ENCODE peak calls at places on chromosome 7, in four cellular contexts. One of them, this sample, is unnamed. For H3K4me1, the result is how much of the 10 kb centered on the place peaks cover.

GRCh38 chr7:95777266-95777665 is 4.9 kb downstream of the DYNC1I1 start:
- DNase-seq in keratinocyte: no peak
- DNase-seq in thoracic aorta: no peak
- DNase-seq in Peyer's patch: no peak
- DNase-seq in this sample: no peak

GRCh38 chr7:127438836-127439235 is 46.3 kb upstream of the ZNF800 start:
- DNase-seq in thoracic aorta: no peak
- DNase-seq in keratinocyte: no peak
- DNase-seq in Peyer's patch: no peak
- DNase-seq in this sample: no peak

GRCh38 chr7:66183700-66184099 is 21.4 kb upstream of the TPST1 start:
- DNase-seq in Peyer's patch: no peak
- DNase-seq in thoracic aorta: no peak
- DNase-seq in keratinocyte: no peak
- DNase-seq in this sample: no peak

GRCh38 chr7:24881622-24882021 is 98.4 kb downstream of the OSBPL3 start:
- DNase-seq in thoracic aorta: no peak
- DNase-seq in Peyer's patch: no peak
- DNase-seq in keratinocyte: no peak
- DNase-seq in this sample: no peak

GRCh38 chr7:77537595-77538185 is 595 bp downstream of the PTPN12 start:
- DNase-seq in keratinocyte: no peak
- DNase-seq in thoracic aorta: no peak
- DNase-seq in Peyer's patch: peak
- DNase-seq in this sample: peak

GRCh38 chr7:130994378-130995115 is 260.5 kb upstream of the KLF14 start:
- DNase-seq in Peyer's patch: no peak
- DNase-seq in keratinocyte: no peak
- DNase-seq in thoracic aorta: no peak
- DNase-seq in this sample: no peak

GRCh38 chr7:92423646-92424045 is 23.6 kb upstream of the GATAD1 start:
- DNase-seq in Peyer's patch: no peak
- DNase-seq in thoracic aorta: no peak
- DNase-seq in keratinocyte: no peak
- DNase-seq in this sample: no peak

GRCh38 chr7:72538147-72538546 is 126.0 kb upstream of the CALN1 start:
- DNase-seq in Peyer's patch: no peak
- DNase-seq in keratinocyte: no peak
- DNase-seq in thoracic aorta: no peak
- DNase-seq in this sample: no peak

GRCh38 chr7:134899729-134900128 is 86.6 kb upstream of the AGBL3 start:
- DNase-seq in Peyer's patch: no peak
- DNase-seq in keratinocyte: no peak
- DNase-seq in thoracic aorta: no peak
- DNase-seq in this sample: no peak

GRCh38 chr7:20529260-20529659 is 86.2 kb upstream of the ABCB5 start:
- DNase-seq in Peyer's patch: no peak
- DNase-seq in thoracic aorta: no peak
- DNase-seq in keratinocyte: no peak
- DNase-seq in this sample: no peak

GRCh38 chr7:99665989-99666388 is 13.8 kb downstream of the CYP3A5 start:
- DNase-seq in keratinocyte: no peak
- DNase-seq in thoracic aorta: no peak
- DNase-seq in Peyer's patch: no peak
- DNase-seq in this sample: no peak

GRCh38 chr7:106614751-106615150 is 46.2 kb downstream of the CCDC71L start:
- DNase-seq in Peyer's patch: no peak
- DNase-seq in keratinocyte: no peak
- DNase-seq in thoracic aorta: no peak
- DNase-seq in this sample: no peak

GRCh38 chr7:158729646-158730382 is 25.2 kb upstream of the NCAPG2 start:
- DNase-seq in Peyer's patch: no peak
- DNase-seq in keratinocyte: no peak
- DNase-seq in thoracic aorta: no peak
- DNase-seq in this sample: no peak

GRCh38 chr7:7687800-7688199 is 30.6 kb downstream of the RPA3 start:
- DNase-seq in thoracic aorta: no peak
- DNase-seq in keratinocyte: no peak
- DNase-seq in Peyer's patch: no peak
- DNase-seq in this sample: no peak

GRCh38 chr7:117531845-117532244 is 52.0 kb downstream of the CFTR start:
- DNase-seq in Peyer's patch: no peak
- DNase-seq in keratinocyte: no peak
- DNase-seq in thoracic aorta: no peak
- DNase-seq in this sample: no peak

GRCh38 chr7:81802251-81802650 is 32.4 kb upstream of the HGF start:
- DNase-seq in keratinocyte: no peak
- DNase-seq in Peyer's patch: no peak
- DNase-seq in thoracic aorta: no peak
- DNase-seq in this sample: no peak

GRCh38 chr7:17234398-17235021 is 63.9 kb upstream of the AHR start:
- DNase-seq in keratinocyte: no peak
- DNase-seq in thoracic aorta: no peak
- DNase-seq in Peyer's patch: peak
- DNase-seq in this sample: no peak

GRCh38 chr7:47444376-47445098 is 137.4 kb downstream of the TNS3 start:
- DNase-seq in keratinocyte: no peak
- DNase-seq in thoracic aorta: no peak
- DNase-seq in Peyer's patch: peak
- DNase-seq in this sample: no peak

GRCh38 chr7:112266595-112267270 is 60.2 kb downstream of the ZNF277 start:
- DNase-seq in Peyer's patch: no peak
- DNase-seq in keratinocyte: no peak
- DNase-seq in thoracic aorta: no peak
- DNase-seq in this sample: no peak

GRCh38 chr7:133602291-133602690 is 349.4 kb downstream of the EXOC4 start:
- DNase-seq in thoracic aorta: no peak
- DNase-seq in keratinocyte: no peak
- DNase-seq in Peyer's patch: no peak
- DNase-seq in this sample: no peak

GRCh38 chr7:103068429-103069403 is 5.9 kb downstream of the FBXL13 start:
- DNase-seq in Peyer's patch: no peak
- DNase-seq in keratinocyte: no peak
- DNase-seq in thoracic aorta: no peak
- DNase-seq in this sample: no peak

GRCh38 chr7:148537435-148537834 is 53.1 kb upstream of the C7orf33 start:
- DNase-seq in keratinocyte: no peak
- DNase-seq in thoracic aorta: no peak
- DNase-seq in Peyer's patch: no peak
- DNase-seq in this sample: no peak

GRCh38 chr7:148540041-148540738 is 50.4 kb upstream of the C7orf33 start:
- DNase-seq in Peyer's patch: peak
- DNase-seq in thoracic aorta: peak
- DNase-seq in keratinocyte: no peak
- DNase-seq in this sample: no peak

DNA sequence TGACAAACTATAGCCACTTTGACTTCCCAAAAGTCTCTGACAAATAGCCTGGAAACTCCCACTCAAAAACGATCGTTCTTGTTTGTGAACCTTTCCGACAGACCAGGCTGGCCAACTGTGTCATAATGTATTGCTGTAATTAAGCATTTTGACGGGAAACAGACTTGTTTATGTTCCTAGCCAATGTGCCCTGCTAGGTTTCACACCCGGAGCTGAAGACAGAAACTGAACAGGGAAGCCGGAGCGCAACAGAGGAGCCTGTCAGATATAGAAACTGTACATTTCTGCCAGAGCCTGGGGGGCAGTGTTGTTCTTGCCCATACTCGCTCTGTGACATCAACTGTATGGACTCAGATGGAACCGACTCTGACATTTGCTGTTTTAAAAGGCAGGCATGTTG is 55.3 kb upstream of the C7orf33 start:
- DNase-seq in Peyer's patch: no peak
- DNase-seq in keratinocyte: peak
- DNase-seq in thoracic aorta: no peak
- DNase-seq in this sample: peak
- TF ChIP-seq CTCF in Peyer's patch: no peak
- TF ChIP-seq CTCF in keratinocyte: peak
- TF ChIP-seq CTCF in thoracic aorta: no peak
- TF ChIP-seq CTCF in this sample: no peak

GRCh38 chr7:157138424-157139141 is at the start of gene UBE3C:
- DNase-seq in keratinocyte: peak
- DNase-seq in Peyer's patch: peak
- DNase-seq in thoracic aorta: peak
- DNase-seq in this sample: peak

GRCh38 chr7:157141525-157142060 is 2.9 kb downstream of the UBE3C start:
- DNase-seq in keratinocyte: no peak
- DNase-seq in thoracic aorta: no peak
- DNase-seq in Peyer's patch: no peak
- DNase-seq in this sample: no peak

GRCh38 chr7:157138101-157138423 is 664 bp upstream of the UBE3C start:
- DNase-seq in thoracic aorta: no peak
- DNase-seq in keratinocyte: no peak
- DNase-seq in Peyer's patch: no peak
- DNase-seq in this sample: no peak

GRCh38 chr7:157140118-157140905 is 1.6 kb downstream of the UBE3C start:
- DNase-seq in Peyer's patch: no peak
- DNase-seq in thoracic aorta: no peak
- DNase-seq in keratinocyte: no peak
- DNase-seq in this sample: no peak

DNA sequence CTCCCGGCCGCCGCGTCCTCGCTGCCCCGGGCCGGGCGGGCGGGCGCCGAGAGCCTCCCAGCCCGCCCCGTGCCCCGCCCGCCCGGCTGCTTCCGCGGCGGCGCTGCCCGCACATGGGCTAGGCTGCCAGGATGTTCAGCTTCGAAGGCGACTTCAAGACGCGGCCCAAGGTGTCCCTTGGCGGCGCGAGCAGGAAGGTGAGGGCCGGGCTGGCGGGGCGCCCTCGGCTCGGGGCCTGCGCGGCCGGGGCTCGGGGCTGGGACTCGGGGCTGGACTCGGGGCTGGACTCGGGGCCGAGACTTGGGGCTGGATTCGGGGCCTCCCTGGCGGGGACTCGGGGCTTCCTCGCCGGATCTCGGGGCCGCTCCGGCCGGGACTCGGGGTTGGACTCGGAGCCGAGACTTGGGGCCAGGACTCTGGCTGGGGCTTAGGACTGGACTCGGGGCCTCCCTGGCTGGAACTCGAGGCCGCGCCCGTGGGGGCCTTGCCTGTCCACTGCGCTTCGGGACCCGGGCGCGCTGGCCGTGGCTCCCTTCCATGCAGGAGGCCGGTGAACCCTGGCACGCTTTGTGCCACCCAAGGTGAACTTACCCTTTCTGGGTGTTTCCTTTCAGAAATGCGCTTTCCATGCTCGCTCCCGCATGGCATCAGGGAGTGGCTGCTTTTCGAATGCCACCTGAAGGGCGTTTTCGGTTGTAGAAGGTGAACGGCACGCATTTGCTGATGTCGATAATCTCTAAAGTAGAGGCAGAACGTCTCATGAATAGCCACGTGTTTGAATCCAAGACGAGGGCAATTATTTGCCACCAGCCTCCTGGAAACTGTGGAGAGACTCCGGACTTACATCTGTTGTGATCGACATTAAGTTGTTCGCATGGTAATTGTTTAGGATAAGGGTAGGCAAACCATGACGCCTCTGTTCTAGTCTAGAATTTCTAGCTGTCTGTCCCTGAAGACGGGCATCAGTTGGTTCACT is 704 bp downstream of the UBE3C start:
- DNase-seq in keratinocyte: no peak
- DNase-seq in thoracic aorta: no peak
- DNase-seq in Peyer's patch: peak
- DNase-seq in this sample: peak
- H3K4me3 ChIP-seq in keratinocyte: peak
- H3K4me3 ChIP-seq in thoracic aorta: peak
- H3K4me3 ChIP-seq in Peyer's patch: peak
- H3K4me3 ChIP-seq in this sample: peak

GRCh38 chr7:139725077-139725476 is 52.7 kb downstream of the HIPK2 start:
- DNase-seq in Peyer's patch: peak
- DNase-seq in thoracic aorta: no peak
- DNase-seq in keratinocyte: no peak
- DNase-seq in this sample: no peak

GRCh38 chr7:139728203-139728602 is 49.6 kb downstream of the HIPK2 start:
- DNase-seq in keratinocyte: no peak
- DNase-seq in Peyer's patch: peak
- DNase-seq in thoracic aorta: no peak
- DNase-seq in this sample: no peak

GRCh38 chr7:139726485-139726869 is 51.3 kb downstream of the HIPK2 start:
- DNase-seq in Peyer's patch: peak
- DNase-seq in keratinocyte: no peak
- DNase-seq in thoracic aorta: no peak
- DNase-seq in this sample: no peak

GRCh38 chr7:139727151-139727705 is 50.6 kb downstream of the HIPK2 start:
- DNase-seq in thoracic aorta: no peak
- DNase-seq in keratinocyte: peak
- DNase-seq in Peyer's patch: peak
- DNase-seq in this sample: no peak

GRCh38 chr7:139725843-139726484 is 51.8 kb downstream of the HIPK2 start:
- DNase-seq in keratinocyte: no peak
- DNase-seq in thoracic aorta: no peak
- DNase-seq in Peyer's patch: peak
- DNase-seq in this sample: no peak
- H3K4me1 ChIP-seq in keratinocyte: under half
- H3K4me1 ChIP-seq in thoracic aorta: half or more
- H3K4me1 ChIP-seq in Peyer's patch: under half
- H3K4me1 ChIP-seq in this sample: half or more

GRCh38 chr7:2651336-2651735 is 19.6 kb downstream of the TTYH3 start:
- DNase-seq in thoracic aorta: no peak
- DNase-seq in Peyer's patch: no peak
- DNase-seq in keratinocyte: no peak
- DNase-seq in this sample: no peak
- TF ChIP-seq CTCF in thoracic aorta: no peak
- TF ChIP-seq CTCF in Peyer's patch: no peak
- TF ChIP-seq CTCF in keratinocyte: peak
- TF ChIP-seq CTCF in this sample: no peak

DNA sequence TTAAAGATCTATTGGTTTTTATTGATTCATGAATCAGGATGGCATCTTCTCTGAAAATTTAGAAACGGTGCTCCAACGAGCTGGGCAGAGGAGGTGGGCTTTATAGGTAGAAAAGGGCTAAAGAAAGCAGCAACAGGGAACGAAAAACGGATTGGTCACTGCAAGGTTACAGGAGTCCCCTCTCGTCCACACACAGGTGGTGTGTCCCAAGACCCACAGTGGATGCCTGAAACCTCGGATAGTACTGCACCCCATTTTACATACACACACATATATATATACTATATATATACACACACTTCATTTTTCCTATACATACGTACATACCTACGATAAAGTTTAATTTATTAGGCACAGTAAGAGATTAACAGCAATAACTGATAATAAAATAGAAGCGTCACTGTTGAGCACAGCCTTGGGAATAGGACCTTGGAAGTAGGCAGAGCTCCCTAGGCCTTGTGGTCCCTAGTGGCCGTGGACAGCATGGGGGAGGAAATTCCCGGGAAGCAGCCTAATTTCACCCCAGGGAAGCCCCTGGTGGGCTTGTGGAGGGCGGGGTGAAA is 737 bp upstream of the NUB1 start:
- DNase-seq in keratinocyte: no peak
- DNase-seq in thoracic aorta: no peak
- DNase-seq in Peyer's patch: no peak
- DNase-seq in this sample: no peak
- H3K4me3 ChIP-seq in keratinocyte: no peak
- H3K4me3 ChIP-seq in thoracic aorta: peak
- H3K4me3 ChIP-seq in Peyer's patch: peak
- H3K4me3 ChIP-seq in this sample: peak

GRCh38 chr7:87206361-87206760 is 13.2 kb downstream of the TMEM243 start:
- DNase-seq in keratinocyte: no peak
- DNase-seq in thoracic aorta: no peak
- DNase-seq in Peyer's patch: no peak
- DNase-seq in this sample: no peak
- H3K4me1 ChIP-seq in keratinocyte: under half
- H3K4me1 ChIP-seq in thoracic aorta: under half
- H3K4me1 ChIP-seq in Peyer's patch: under half
- H3K4me1 ChIP-seq in this sample: under half

GRCh38 chr7:30445770-30446169 is 32.8 kb downstream of the NOD1 start:
- DNase-seq in keratinocyte: no peak
- DNase-seq in Peyer's patch: peak
- DNase-seq in thoracic aorta: peak
- DNase-seq in this sample: peak
- TF ChIP-seq CTCF in keratinocyte: no peak
- TF ChIP-seq CTCF in Peyer's patch: peak
- TF ChIP-seq CTCF in thoracic aorta: no peak
- TF ChIP-seq CTCF in this sample: peak

This sample was measured in spleen.